ENCODE peak calls at places on chromosomes 13 and 19, in six cellular contexts. J is GM23248; Z is GM18507; Q is HT1080; X is central memory CD8-positive, alpha-beta T cell; L is memory B cell. I is an unnamed sample.

GRCh38 chr19:56309511-56310185 is 5.0 kb downstream of the ZSCAN5A start:
- DNase-seq in J (peak), Z (peak), Q (peak), X (peak), L (peak), I (no peak)

GRCh38 chr13:99374169-99374991 is 67.2 kb upstream of the GPR183 start:
- DNase-seq in J (no peak), Z (no peak), Q (no peak), X (no peak), L (peak), I (no peak)

GRCh38 chr19:7665076-7665475 is 3.8 kb upstream of the RETN start:
- DNase-seq in J (peak), Z (no peak), Q (no peak), X (no peak), L (no peak), I (no peak)

GRCh38 chr19:3184847-3185481 is 766 bp upstream of the NCLN start:
- DNase-seq in J (peak), Z (no peak), Q (no peak), X (no peak), L (no peak), I (no peak)

GRCh38 chr19:40305403-40305802 is 20.3 kb upstream of the AKT2 start:
- DNase-seq in J (peak), Z (peak), Q (peak), X (peak), L (peak), I (peak)

GRCh38 chr13:31242935-31243334 is 43.2 kb downstream of the B3GLCT start:
- DNase-seq in J (peak), Z (no peak), Q (no peak), X (no peak), L (no peak), I (no peak)

GRCh38 chr13:98892821-98893220 is 85.0 kb downstream of the DOCK9 start:
- DNase-seq in J (no peak), Z (no peak), Q (no peak), X (no peak), L (no peak), I (no peak)

GRCh38 chr19:28960986-28961705 is 251.8 kb downstream of the UQCRFS1 start:
- DNase-seq in J (peak), Z (no peak), Q (peak), X (no peak), L (no peak), I (no peak)

GRCh38 chr13:99686944-99687382 is 185.7 kb downstream of the TM9SF2 start:
- DNase-seq in J (no peak), Z (no peak), Q (no peak), X (no peak), L (no peak), I (no peak)